ENCODE peak calls at places on chromosome 20, in six cellular contexts. L is SHP77 treated with DMSO at 0.1 percent for 48 hours; O is mucosa of descending colon; S is fibroblast of mammary gland; H is activated T-helper 1 cell treated with anti-CD3 and anti-CD28 coated beads, Interleukin-2, amount 50 U/mL, for 16 hours; V is neural crest cell. P is an unnamed sample.

GRCh38 chr20:5657190-5657872 is 92.9 kb upstream of the SHLD1 start:
- DNase-seq in L (no peak), O (peak), S (peak), H (no peak), V (no peak), P (no peak)

GRCh38 chr20:18072532-18072931 is 14.8 kb upstream of the OVOL2 start:
- DNase-seq in L (no peak), O (no peak), S (no peak), H (no peak), V (no peak), P (no peak)

GRCh38 chr20:49230021-49230420 is 10.8 kb downstream of the DDX27 start:
- DNase-seq in L (peak), O (no peak), S (no peak), H (no peak), V (no peak), P (no peak)

GRCh38 chr20:33773412-33774089 is 37.6 kb upstream of the CHMP4B start:
- DNase-seq in L (no peak), O (no peak), S (no peak), H (no peak), V (no peak), P (no peak)

GRCh38 chr20:63495167-63495720 is 3.6 kb downstream of the EEF1A2 start:
- DNase-seq in L (no peak), O (no peak), S (no peak), H (no peak), V (no peak), P (no peak)

GRCh38 chr20:49427751-49428518 is 54.5 kb downstream of the KCNB1 start:
- DNase-seq in L (no peak), O (no peak), S (no peak), H (no peak), V (no peak), P (no peak)

GRCh38 chr20:20211274-20211987 is 156.5 kb upstream of the INSM1 start:
- DNase-seq in L (peak), O (peak), S (peak), H (no peak), V (no peak), P (no peak)

GRCh38 chr20:25279403-25279802 is 31.5 kb downstream of the PYGB start:
- DNase-seq in L (no peak), O (no peak), S (peak), H (no peak), V (no peak), P (no peak)

GRCh38 chr20:35942243-35942642 is 12.1 kb downstream of the SCAND1 start:
- DNase-seq in L (no peak), O (no peak), S (no peak), H (no peak), V (no peak), P (no peak)

GRCh38 chr20:63381781-63382431 is 20.8 kb upstream of the CHRNA4 start:
- DNase-seq in L (no peak), O (peak), S (no peak), H (no peak), V (peak), P (peak)

GRCh38 chr20:16865406-16865805 is 117.2 kb downstream of the OTOR start:
- DNase-seq in L (no peak), O (no peak), S (no peak), H (no peak), V (no peak), P (no peak)

GRCh38 chr20:45229264-45230056 is 8.3 kb downstream of the SEMG2 start:
- DNase-seq in L (no peak), O (peak), S (peak), H (no peak), V (no peak), P (no peak)

GRCh38 chr20:37295001-37295400 is 5.5 kb downstream of the MANBAL start:
- DNase-seq in L (no peak), O (no peak), S (peak), H (no peak), V (no peak), P (no peak)

GRCh38 chr20:50111829-50112495 is 988 bp downstream of the UBE2V1 start:
- DNase-seq in L (no peak), O (no peak), S (no peak), H (no peak), V (no peak), P (no peak)

GRCh38 chr20:2799688-2800589 is 488 bp downstream of the CPXM1 start:
- DNase-seq in L (no peak), O (no peak), S (peak), H (no peak), V (peak), P (no peak)

GRCh38 chr20:652611-653109 is 340 bp downstream of the SRXN1 start:
- DNase-seq in L (no peak), O (peak), S (peak), H (no peak), V (no peak), P (no peak)

GRCh38 chr20:31560900-31561598 is 44.0 kb upstream of the ID1 start:
- DNase-seq in L (no peak), O (no peak), S (peak), H (no peak), V (no peak), P (no peak)

GRCh38 chr20:3980260-3981131 is 34.9 kb downstream of the RNF24 start:
- DNase-seq in L (no peak), O (no peak), S (peak), H (no peak), V (no peak), P (no peak)

GRCh38 chr20:46040902-46041535 is 12.0 kb downstream of the SLC12A5 start:
- DNase-seq in L (no peak), O (peak), S (peak), H (no peak), V (peak), P (peak)

GRCh38 chr20:24158271-24158670 is 169.7 kb upstream of the GGTLC1 start:
- DNase-seq in L (no peak), O (no peak), S (no peak), H (no peak), V (no peak), P (no peak)

P was measured in T follicular helper cell.